ENCODE peak calls at places on chromosomes 12 and 14, in six cellular contexts. D is PC-3, T is hepatocyte, Y is IMR-90, C is neuronal stem cell, P is GM23248. J is an unnamed sample.

GRCh38 chr14:72924332-72924731 is 1.9 kb upstream of the DCAF4 start:
- DNase-seq in P (no peak), C (no peak), T (peak), D (peak), Y (no peak), J (no peak)

GRCh38 chr12:22228022-22228875 is 106.3 kb downstream of the ST8SIA1 start:
- DNase-seq in Y (peak), D (no peak), T (no peak), C (no peak), P (peak), J (peak)

GRCh38 chr14:104107611-104108569 is 22.4 kb downstream of the ASPG start:
- DNase-seq in C (no peak), P (peak), T (peak), Y (no peak), D (peak), J (peak)

GRCh38 chr14:71361335-71361734 is 454.1 kb downstream of the PCNX1 start:
- DNase-seq in Y (peak), P (peak), T (no peak), C (no peak), D (peak), J (no peak)

GRCh38 chr12:401235-402126 is at the start of gene CCDC77:
- DNase-seq in P (peak), Y (peak), T (peak), C (peak), D (peak), J (peak)

GRCh38 chr12:51953011-51953568 is 1.6 kb downstream of the ACVR1B start:
- DNase-seq in D (no peak), Y (no peak), T (no peak), C (no peak), P (no peak), J (no peak)

GRCh38 chr12:12837025-12837872 is 24.1 kb downstream of the DDX47 start:
- DNase-seq in D (peak), P (peak), C (peak), T (peak), Y (peak), J (peak)

GRCh38 chr12:10982244-10982643 is 4.5 kb downstream of the TAS2R50 start:
- DNase-seq in D (no peak), T (no peak), P (no peak), Y (no peak), C (no peak), J (no peak)

GRCh38 chr12:81077686-81078441 is at the start of gene ACSS3:
- DNase-seq in D (no peak), Y (no peak), P (peak), T (peak), C (peak), J (peak)

GRCh38 chr12:130870442-130871285 is 1.2 kb upstream of the RAN start:
- DNase-seq in Y (peak), P (peak), C (peak), D (peak), T (peak), J (peak)

GRCh38 chr12:92424338-92424737 is 278.5 kb upstream of the PLEKHG7 start:
- DNase-seq in T (no peak), D (peak), Y (peak), P (peak), C (no peak), J (peak)

GRCh38 chr12:6375269-6376078 is at the start of gene SCNN1A:
- DNase-seq in D (no peak), Y (no peak), T (peak), C (no peak), P (no peak), J (peak)

GRCh38 chr14:61456720-61457119 is 135.3 kb downstream of the PRKCH start:
- DNase-seq in T (peak), C (peak), Y (peak), P (peak), D (peak), J (peak)

GRCh38 chr14:29822430-29822709 is 105.3 kb downstream of the PRKD1 start:
- DNase-seq in C (no peak), T (no peak), P (no peak), D (no peak), Y (peak), J (no peak)

GRCh38 chr12:94062796-94063635 is 85.4 kb upstream of the PLXNC1 start:
- DNase-seq in Y (no peak), D (no peak), P (no peak), T (no peak), C (no peak), J (no peak)

DNA sequence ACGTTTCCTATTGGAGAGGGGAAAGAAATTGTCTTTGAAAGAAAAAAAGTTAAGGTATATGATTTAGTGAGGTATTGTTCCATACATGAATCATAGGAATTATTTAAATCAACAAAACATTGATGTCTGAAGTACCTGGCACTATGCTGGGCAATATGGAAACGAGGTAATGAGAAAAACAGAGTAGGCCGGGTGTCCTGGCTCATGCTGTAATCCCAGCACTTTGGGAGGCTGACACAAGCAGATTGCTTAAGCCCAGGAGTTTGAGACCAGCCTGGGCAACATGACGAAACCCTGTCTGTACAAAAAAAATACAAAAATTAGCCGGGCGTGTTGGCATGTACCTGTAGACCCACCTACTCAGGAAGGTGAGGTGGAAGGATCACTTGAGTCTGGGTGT is 45.9 kb downstream of the AEBP2 start:
- DNase-seq in D (no peak), Y (no peak), P (no peak), C (no peak), T (no peak), J (no peak)
- H2AFZ ChIP-seq in D (no peak), Y (no peak), P (no peak), C (no peak), T (no peak), J (no peak)

GRCh38 chr14:99601301-99601945 is 2.6 kb downstream of the CCDC85C start:
- DNase-seq in D (peak), Y (peak), T (peak), C (no peak), P (no peak), J (peak)
- H3K4me3 ChIP-seq in D (peak), Y (peak), T (peak), C (peak), P (peak), J (peak)

GRCh38 chr12:107925125-107925524 is 150.6 kb downstream of the ASCL4 start:
- DNase-seq in C (no peak), P (no peak), Y (no peak), D (no peak), T (no peak), J (no peak)
- H2AFZ ChIP-seq in C (no peak), P (no peak), Y (no peak), D (no peak), T (no peak), J (no peak)

DNA sequence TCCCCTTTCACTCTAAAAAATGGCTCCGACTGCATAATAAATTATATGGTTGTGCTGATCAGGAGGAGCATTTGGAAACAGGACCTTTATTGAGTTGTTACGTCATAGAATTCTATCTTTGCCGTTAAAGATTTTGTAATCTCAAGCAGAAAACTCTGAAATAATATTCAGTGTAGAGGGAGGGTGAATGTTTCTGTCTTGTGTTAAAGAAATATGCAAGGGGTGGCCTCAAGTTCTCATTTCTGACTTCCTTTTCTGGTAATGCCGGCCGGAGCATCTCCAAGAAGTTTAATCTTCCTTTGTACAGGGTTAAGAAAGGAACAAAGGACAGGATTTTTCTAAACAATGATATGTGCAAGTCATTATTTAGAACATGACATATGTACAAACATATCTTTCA is 165.1 kb downstream of the SLC38A4 start:
- DNase-seq in C (no peak), D (no peak), P (peak), Y (peak), T (no peak), J (no peak)
- H3K4me3 ChIP-seq in C (no peak), D (no peak), P (peak), Y (no peak), T (no peak), J (no peak)

DNA sequence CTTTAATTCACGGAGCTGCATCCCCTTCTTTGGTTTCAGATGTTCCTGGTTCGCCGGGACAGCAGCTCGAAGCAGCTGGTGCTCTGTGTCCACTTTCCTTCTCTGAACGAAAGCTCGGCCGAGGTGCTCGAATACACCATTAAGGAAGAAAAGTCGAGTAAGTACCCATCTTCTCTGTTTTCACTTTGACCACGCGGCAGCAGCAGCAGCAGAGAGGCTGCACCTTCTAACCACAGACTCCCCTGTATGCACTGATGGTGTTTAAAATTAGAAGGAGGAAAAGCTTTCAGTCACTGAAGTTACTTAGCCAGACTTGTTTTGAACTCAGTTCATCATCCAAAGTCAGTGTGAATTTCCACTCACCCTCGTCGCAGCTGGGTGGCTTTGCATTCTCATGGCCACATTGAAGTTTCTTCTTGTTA is 63.8 kb downstream of the RIN3 start:
- DNase-seq in Y (no peak), D (no peak), T (no peak), C (no peak), P (no peak), J (no peak)
- H2AFZ ChIP-seq in Y (no peak), D (no peak), T (no peak), C (no peak), P (no peak), J (no peak)

GRCh38 chr12:42584539-42585174 is 4.9 kb downstream of the PRICKLE1 start:
- DNase-seq in C (no peak), D (no peak), P (peak), T (no peak), Y (no peak), J (peak)
- H3K4me3 ChIP-seq in C (no peak), D (no peak), P (peak), T (no peak), Y (no peak), J (peak)